ENCODE peak calls at places on chromosomes 5 and 9, in seven cellular contexts. One of them, this sample, is unnamed.

GRCh38 chr5:66425842-66426241 is 170.4 kb upstream of the MAST4 start:
- ATAC-seq in activated naive CD8-positive, alpha-beta T cell treated with anti-CD3 and anti-CD28 coated beads, Interleukin-2, amount 50 U/mL, for 24 hours: no peak
- ATAC-seq in activated CD8-positive, alpha-beta T cell treated with anti-CD3 and anti-CD28 coated beads, Interleukin-2, amount 10 ng/mL, durations not matched to agents 7 days and 5 days: no peak
- ATAC-seq in natural killer cell: no peak
- ATAC-seq in stimulated activated naive B cell treated with anti-CD40 and anti-IgM and Interleukin-4, amounts not matched to agents 10 μg/mL and 1 μg/mL and 100 μg/mL, for 72 hours: no peak
- ATAC-seq in pancreas: no peak
- ATAC-seq in activated CD4-positive, CD25-positive, alpha-beta regulatory T cell treated with anti-CD3 and anti-CD28 coated beads, Interleukin-2, amount 50 U/mL, for 24 hours: no peak
- ATAC-seq in this sample: no peak

GRCh38 chr9:35521708-35522107 is 31.8 kb downstream of the RUSC2 start:
- ATAC-seq in activated naive CD8-positive, alpha-beta T cell treated with anti-CD3 and anti-CD28 coated beads, Interleukin-2, amount 50 U/mL, for 24 hours: no peak
- ATAC-seq in activated CD8-positive, alpha-beta T cell treated with anti-CD3 and anti-CD28 coated beads, Interleukin-2, amount 10 ng/mL, durations not matched to agents 7 days and 5 days: no peak
- ATAC-seq in natural killer cell: no peak
- ATAC-seq in stimulated activated naive B cell treated with anti-CD40 and anti-IgM and Interleukin-4, amounts not matched to agents 10 μg/mL and 1 μg/mL and 100 μg/mL, for 72 hours: no peak
- ATAC-seq in pancreas: no peak
- ATAC-seq in activated CD4-positive, CD25-positive, alpha-beta regulatory T cell treated with anti-CD3 and anti-CD28 coated beads, Interleukin-2, amount 50 U/mL, for 24 hours: no peak
- ATAC-seq in this sample: no peak

GRCh38 chr5:172571413-172571812 is 69.7 kb upstream of the NEURL1B start:
- ATAC-seq in activated naive CD8-positive, alpha-beta T cell treated with anti-CD3 and anti-CD28 coated beads, Interleukin-2, amount 50 U/mL, for 24 hours: no peak
- ATAC-seq in activated CD8-positive, alpha-beta T cell treated with anti-CD3 and anti-CD28 coated beads, Interleukin-2, amount 10 ng/mL, durations not matched to agents 7 days and 5 days: peak
- ATAC-seq in natural killer cell: no peak
- ATAC-seq in stimulated activated naive B cell treated with anti-CD40 and anti-IgM and Interleukin-4, amounts not matched to agents 10 μg/mL and 1 μg/mL and 100 μg/mL, for 72 hours: peak
- ATAC-seq in pancreas: no peak
- ATAC-seq in activated CD4-positive, CD25-positive, alpha-beta regulatory T cell treated with anti-CD3 and anti-CD28 coated beads, Interleukin-2, amount 50 U/mL, for 24 hours: no peak
- ATAC-seq in this sample: no peak

GRCh38 chr5:142087920-142088679 is 20.5 kb upstream of the NDFIP1 start:
- ATAC-seq in activated naive CD8-positive, alpha-beta T cell treated with anti-CD3 and anti-CD28 coated beads, Interleukin-2, amount 50 U/mL, for 24 hours: peak
- ATAC-seq in activated CD8-positive, alpha-beta T cell treated with anti-CD3 and anti-CD28 coated beads, Interleukin-2, amount 10 ng/mL, durations not matched to agents 7 days and 5 days: no peak
- ATAC-seq in natural killer cell: no peak
- ATAC-seq in stimulated activated naive B cell treated with anti-CD40 and anti-IgM and Interleukin-4, amounts not matched to agents 10 μg/mL and 1 μg/mL and 100 μg/mL, for 72 hours: no peak
- ATAC-seq in pancreas: no peak
- ATAC-seq in activated CD4-positive, CD25-positive, alpha-beta regulatory T cell treated with anti-CD3 and anti-CD28 coated beads, Interleukin-2, amount 50 U/mL, for 24 hours: peak
- ATAC-seq in this sample: peak

GRCh38 chr9:114233806-114234205 is 78.5 kb downstream of the COL27A1 start:
- ATAC-seq in activated naive CD8-positive, alpha-beta T cell treated with anti-CD3 and anti-CD28 coated beads, Interleukin-2, amount 50 U/mL, for 24 hours: no peak
- ATAC-seq in activated CD8-positive, alpha-beta T cell treated with anti-CD3 and anti-CD28 coated beads, Interleukin-2, amount 10 ng/mL, durations not matched to agents 7 days and 5 days: no peak
- ATAC-seq in natural killer cell: no peak
- ATAC-seq in stimulated activated naive B cell treated with anti-CD40 and anti-IgM and Interleukin-4, amounts not matched to agents 10 μg/mL and 1 μg/mL and 100 μg/mL, for 72 hours: no peak
- ATAC-seq in pancreas: peak
- ATAC-seq in activated CD4-positive, CD25-positive, alpha-beta regulatory T cell treated with anti-CD3 and anti-CD28 coated beads, Interleukin-2, amount 50 U/mL, for 24 hours: no peak
- ATAC-seq in this sample: no peak

GRCh38 chr9:122393284-122393983 is 22.6 kb downstream of the PTGS1 start:
- ATAC-seq in activated naive CD8-positive, alpha-beta T cell treated with anti-CD3 and anti-CD28 coated beads, Interleukin-2, amount 50 U/mL, for 24 hours: peak
- ATAC-seq in activated CD8-positive, alpha-beta T cell treated with anti-CD3 and anti-CD28 coated beads, Interleukin-2, amount 10 ng/mL, durations not matched to agents 7 days and 5 days: no peak
- ATAC-seq in natural killer cell: no peak
- ATAC-seq in stimulated activated naive B cell treated with anti-CD40 and anti-IgM and Interleukin-4, amounts not matched to agents 10 μg/mL and 1 μg/mL and 100 μg/mL, for 72 hours: no peak
- ATAC-seq in pancreas: no peak
- ATAC-seq in activated CD4-positive, CD25-positive, alpha-beta regulatory T cell treated with anti-CD3 and anti-CD28 coated beads, Interleukin-2, amount 50 U/mL, for 24 hours: no peak
- ATAC-seq in this sample: no peak

GRCh38 chr9:33143241-33143642 is 23.9 kb downstream of the B4GALT1 start:
- ATAC-seq in activated naive CD8-positive, alpha-beta T cell treated with anti-CD3 and anti-CD28 coated beads, Interleukin-2, amount 50 U/mL, for 24 hours: peak
- ATAC-seq in activated CD8-positive, alpha-beta T cell treated with anti-CD3 and anti-CD28 coated beads, Interleukin-2, amount 10 ng/mL, durations not matched to agents 7 days and 5 days: peak
- ATAC-seq in natural killer cell: peak
- ATAC-seq in stimulated activated naive B cell treated with anti-CD40 and anti-IgM and Interleukin-4, amounts not matched to agents 10 μg/mL and 1 μg/mL and 100 μg/mL, for 72 hours: peak
- ATAC-seq in pancreas: no peak
- ATAC-seq in activated CD4-positive, CD25-positive, alpha-beta regulatory T cell treated with anti-CD3 and anti-CD28 coated beads, Interleukin-2, amount 50 U/mL, for 24 hours: no peak
- ATAC-seq in this sample: peak

GRCh38 chr5:172870261-172870806 is 36.3 kb downstream of the ERGIC1 start:
- ATAC-seq in activated naive CD8-positive, alpha-beta T cell treated with anti-CD3 and anti-CD28 coated beads, Interleukin-2, amount 50 U/mL, for 24 hours: no peak
- ATAC-seq in activated CD8-positive, alpha-beta T cell treated with anti-CD3 and anti-CD28 coated beads, Interleukin-2, amount 10 ng/mL, durations not matched to agents 7 days and 5 days: no peak
- ATAC-seq in natural killer cell: no peak
- ATAC-seq in stimulated activated naive B cell treated with anti-CD40 and anti-IgM and Interleukin-4, amounts not matched to agents 10 μg/mL and 1 μg/mL and 100 μg/mL, for 72 hours: peak
- ATAC-seq in pancreas: peak
- ATAC-seq in activated CD4-positive, CD25-positive, alpha-beta regulatory T cell treated with anti-CD3 and anti-CD28 coated beads, Interleukin-2, amount 50 U/mL, for 24 hours: no peak
- ATAC-seq in this sample: peak

GRCh38 chr9:6198251-6198650 is 17.4 kb upstream of the IL33 start:
- ATAC-seq in activated naive CD8-positive, alpha-beta T cell treated with anti-CD3 and anti-CD28 coated beads, Interleukin-2, amount 50 U/mL, for 24 hours: no peak
- ATAC-seq in activated CD8-positive, alpha-beta T cell treated with anti-CD3 and anti-CD28 coated beads, Interleukin-2, amount 10 ng/mL, durations not matched to agents 7 days and 5 days: no peak
- ATAC-seq in natural killer cell: no peak
- ATAC-seq in stimulated activated naive B cell treated with anti-CD40 and anti-IgM and Interleukin-4, amounts not matched to agents 10 μg/mL and 1 μg/mL and 100 μg/mL, for 72 hours: no peak
- ATAC-seq in pancreas: no peak
- ATAC-seq in activated CD4-positive, CD25-positive, alpha-beta regulatory T cell treated with anti-CD3 and anti-CD28 coated beads, Interleukin-2, amount 50 U/mL, for 24 hours: no peak
- ATAC-seq in this sample: no peak

GRCh38 chr9:88781500-88782391 is 209.5 kb upstream of the S1PR3 start:
- ATAC-seq in activated naive CD8-positive, alpha-beta T cell treated with anti-CD3 and anti-CD28 coated beads, Interleukin-2, amount 50 U/mL, for 24 hours: no peak
- ATAC-seq in activated CD8-positive, alpha-beta T cell treated with anti-CD3 and anti-CD28 coated beads, Interleukin-2, amount 10 ng/mL, durations not matched to agents 7 days and 5 days: no peak
- ATAC-seq in natural killer cell: no peak
- ATAC-seq in stimulated activated naive B cell treated with anti-CD40 and anti-IgM and Interleukin-4, amounts not matched to agents 10 μg/mL and 1 μg/mL and 100 μg/mL, for 72 hours: no peak
- ATAC-seq in pancreas: peak
- ATAC-seq in activated CD4-positive, CD25-positive, alpha-beta regulatory T cell treated with anti-CD3 and anti-CD28 coated beads, Interleukin-2, amount 50 U/mL, for 24 hours: no peak
- ATAC-seq in this sample: no peak

GRCh38 chr5:102628449-102629175 is 126.5 kb upstream of the PAM start:
- ATAC-seq in activated naive CD8-positive, alpha-beta T cell treated with anti-CD3 and anti-CD28 coated beads, Interleukin-2, amount 50 U/mL, for 24 hours: peak
- ATAC-seq in activated CD8-positive, alpha-beta T cell treated with anti-CD3 and anti-CD28 coated beads, Interleukin-2, amount 10 ng/mL, durations not matched to agents 7 days and 5 days: no peak
- ATAC-seq in natural killer cell: no peak
- ATAC-seq in stimulated activated naive B cell treated with anti-CD40 and anti-IgM and Interleukin-4, amounts not matched to agents 10 μg/mL and 1 μg/mL and 100 μg/mL, for 72 hours: peak
- ATAC-seq in pancreas: no peak
- ATAC-seq in activated CD4-positive, CD25-positive, alpha-beta regulatory T cell treated with anti-CD3 and anti-CD28 coated beads, Interleukin-2, amount 50 U/mL, for 24 hours: no peak
- ATAC-seq in this sample: peak

GRCh38 chr5:123549256-123549904 is 37.4 kb downstream of the CSNK1G3 start:
- ATAC-seq in activated naive CD8-positive, alpha-beta T cell treated with anti-CD3 and anti-CD28 coated beads, Interleukin-2, amount 50 U/mL, for 24 hours: peak
- ATAC-seq in activated CD8-positive, alpha-beta T cell treated with anti-CD3 and anti-CD28 coated beads, Interleukin-2, amount 10 ng/mL, durations not matched to agents 7 days and 5 days: peak
- ATAC-seq in natural killer cell: peak
- ATAC-seq in stimulated activated naive B cell treated with anti-CD40 and anti-IgM and Interleukin-4, amounts not matched to agents 10 μg/mL and 1 μg/mL and 100 μg/mL, for 72 hours: peak
- ATAC-seq in pancreas: peak
- ATAC-seq in activated CD4-positive, CD25-positive, alpha-beta regulatory T cell treated with anti-CD3 and anti-CD28 coated beads, Interleukin-2, amount 50 U/mL, for 24 hours: peak
- ATAC-seq in this sample: peak

GRCh38 chr5:75547826-75548225 is 36.1 kb downstream of the POLK start:
- ATAC-seq in activated naive CD8-positive, alpha-beta T cell treated with anti-CD3 and anti-CD28 coated beads, Interleukin-2, amount 50 U/mL, for 24 hours: no peak
- ATAC-seq in activated CD8-positive, alpha-beta T cell treated with anti-CD3 and anti-CD28 coated beads, Interleukin-2, amount 10 ng/mL, durations not matched to agents 7 days and 5 days: no peak
- ATAC-seq in natural killer cell: no peak
- ATAC-seq in stimulated activated naive B cell treated with anti-CD40 and anti-IgM and Interleukin-4, amounts not matched to agents 10 μg/mL and 1 μg/mL and 100 μg/mL, for 72 hours: no peak
- ATAC-seq in pancreas: no peak
- ATAC-seq in activated CD4-positive, CD25-positive, alpha-beta regulatory T cell treated with anti-CD3 and anti-CD28 coated beads, Interleukin-2, amount 50 U/mL, for 24 hours: no peak
- ATAC-seq in this sample: no peak

GRCh38 chr5:62281411-62281810 is 24.6 kb upstream of the KIF2A start:
- ATAC-seq in activated naive CD8-positive, alpha-beta T cell treated with anti-CD3 and anti-CD28 coated beads, Interleukin-2, amount 50 U/mL, for 24 hours: no peak
- ATAC-seq in activated CD8-positive, alpha-beta T cell treated with anti-CD3 and anti-CD28 coated beads, Interleukin-2, amount 10 ng/mL, durations not matched to agents 7 days and 5 days: no peak
- ATAC-seq in natural killer cell: no peak
- ATAC-seq in stimulated activated naive B cell treated with anti-CD40 and anti-IgM and Interleukin-4, amounts not matched to agents 10 μg/mL and 1 μg/mL and 100 μg/mL, for 72 hours: no peak
- ATAC-seq in pancreas: no peak
- ATAC-seq in activated CD4-positive, CD25-positive, alpha-beta regulatory T cell treated with anti-CD3 and anti-CD28 coated beads, Interleukin-2, amount 50 U/mL, for 24 hours: no peak
- ATAC-seq in this sample: no peak

GRCh38 chr5:140228364-140228837 is 53.4 kb downstream of the CYSTM1 start:
- ATAC-seq in activated naive CD8-positive, alpha-beta T cell treated with anti-CD3 and anti-CD28 coated beads, Interleukin-2, amount 50 U/mL, for 24 hours: no peak
- ATAC-seq in activated CD8-positive, alpha-beta T cell treated with anti-CD3 and anti-CD28 coated beads, Interleukin-2, amount 10 ng/mL, durations not matched to agents 7 days and 5 days: no peak
- ATAC-seq in natural killer cell: no peak
- ATAC-seq in stimulated activated naive B cell treated with anti-CD40 and anti-IgM and Interleukin-4, amounts not matched to agents 10 μg/mL and 1 μg/mL and 100 μg/mL, for 72 hours: no peak
- ATAC-seq in pancreas: peak
- ATAC-seq in activated CD4-positive, CD25-positive, alpha-beta regulatory T cell treated with anti-CD3 and anti-CD28 coated beads, Interleukin-2, amount 50 U/mL, for 24 hours: no peak
- ATAC-seq in this sample: no peak

GRCh38 chr9:99357575-99357974 is 135.5 kb downstream of the SEC61B start:
- ATAC-seq in activated naive CD8-positive, alpha-beta T cell treated with anti-CD3 and anti-CD28 coated beads, Interleukin-2, amount 50 U/mL, for 24 hours: peak
- ATAC-seq in activated CD8-positive, alpha-beta T cell treated with anti-CD3 and anti-CD28 coated beads, Interleukin-2, amount 10 ng/mL, durations not matched to agents 7 days and 5 days: no peak
- ATAC-seq in natural killer cell: no peak
- ATAC-seq in stimulated activated naive B cell treated with anti-CD40 and anti-IgM and Interleukin-4, amounts not matched to agents 10 μg/mL and 1 μg/mL and 100 μg/mL, for 72 hours: peak
- ATAC-seq in pancreas: no peak
- ATAC-seq in activated CD4-positive, CD25-positive, alpha-beta regulatory T cell treated with anti-CD3 and anti-CD28 coated beads, Interleukin-2, amount 50 U/mL, for 24 hours: no peak
- ATAC-seq in this sample: peak

GRCh38 chr9:113857875-113858274 is 18.2 kb upstream of the ZNF618 start:
- ATAC-seq in activated naive CD8-positive, alpha-beta T cell treated with anti-CD3 and anti-CD28 coated beads, Interleukin-2, amount 50 U/mL, for 24 hours: peak
- ATAC-seq in activated CD8-positive, alpha-beta T cell treated with anti-CD3 and anti-CD28 coated beads, Interleukin-2, amount 10 ng/mL, durations not matched to agents 7 days and 5 days: no peak
- ATAC-seq in natural killer cell: no peak
- ATAC-seq in stimulated activated naive B cell treated with anti-CD40 and anti-IgM and Interleukin-4, amounts not matched to agents 10 μg/mL and 1 μg/mL and 100 μg/mL, for 72 hours: peak
- ATAC-seq in pancreas: peak
- ATAC-seq in activated CD4-positive, CD25-positive, alpha-beta regulatory T cell treated with anti-CD3 and anti-CD28 coated beads, Interleukin-2, amount 50 U/mL, for 24 hours: no peak
- ATAC-seq in this sample: peak

GRCh38 chr5:108661590-108662219 is 86.0 kb upstream of the FER start:
- ATAC-seq in activated naive CD8-positive, alpha-beta T cell treated with anti-CD3 and anti-CD28 coated beads, Interleukin-2, amount 50 U/mL, for 24 hours: no peak
- ATAC-seq in activated CD8-positive, alpha-beta T cell treated with anti-CD3 and anti-CD28 coated beads, Interleukin-2, amount 10 ng/mL, durations not matched to agents 7 days and 5 days: no peak
- ATAC-seq in natural killer cell: no peak
- ATAC-seq in stimulated activated naive B cell treated with anti-CD40 and anti-IgM and Interleukin-4, amounts not matched to agents 10 μg/mL and 1 μg/mL and 100 μg/mL, for 72 hours: no peak
- ATAC-seq in pancreas: peak
- ATAC-seq in activated CD4-positive, CD25-positive, alpha-beta regulatory T cell treated with anti-CD3 and anti-CD28 coated beads, Interleukin-2, amount 50 U/mL, for 24 hours: no peak
- ATAC-seq in this sample: no peak

GRCh38 chr9:89168901-89169813 is 9.5 kb downstream of the SHC3 start:
- ATAC-seq in activated naive CD8-positive, alpha-beta T cell treated with anti-CD3 and anti-CD28 coated beads, Interleukin-2, amount 50 U/mL, for 24 hours: no peak
- ATAC-seq in activated CD8-positive, alpha-beta T cell treated with anti-CD3 and anti-CD28 coated beads, Interleukin-2, amount 10 ng/mL, durations not matched to agents 7 days and 5 days: no peak
- ATAC-seq in natural killer cell: no peak
- ATAC-seq in stimulated activated naive B cell treated with anti-CD40 and anti-IgM and Interleukin-4, amounts not matched to agents 10 μg/mL and 1 μg/mL and 100 μg/mL, for 72 hours: no peak
- ATAC-seq in pancreas: no peak
- ATAC-seq in activated CD4-positive, CD25-positive, alpha-beta regulatory T cell treated with anti-CD3 and anti-CD28 coated beads, Interleukin-2, amount 50 U/mL, for 24 hours: no peak
- ATAC-seq in this sample: no peak

GRCh38 chr9:87089963-87090362 is 142.7 kb upstream of the GAS1 start:
- ATAC-seq in activated naive CD8-positive, alpha-beta T cell treated with anti-CD3 and anti-CD28 coated beads, Interleukin-2, amount 50 U/mL, for 24 hours: no peak
- ATAC-seq in activated CD8-positive, alpha-beta T cell treated with anti-CD3 and anti-CD28 coated beads, Interleukin-2, amount 10 ng/mL, durations not matched to agents 7 days and 5 days: no peak
- ATAC-seq in natural killer cell: no peak
- ATAC-seq in stimulated activated naive B cell treated with anti-CD40 and anti-IgM and Interleukin-4, amounts not matched to agents 10 μg/mL and 1 μg/mL and 100 μg/mL, for 72 hours: no peak
- ATAC-seq in pancreas: no peak
- ATAC-seq in activated CD4-positive, CD25-positive, alpha-beta regulatory T cell treated with anti-CD3 and anti-CD28 coated beads, Interleukin-2, amount 50 U/mL, for 24 hours: no peak
- ATAC-seq in this sample: no peak

GRCh38 chr5:77077821-77078176 is 9.3 kb downstream of the ZBED3 start:
- ATAC-seq in activated naive CD8-positive, alpha-beta T cell treated with anti-CD3 and anti-CD28 coated beads, Interleukin-2, amount 50 U/mL, for 24 hours: no peak
- ATAC-seq in activated CD8-positive, alpha-beta T cell treated with anti-CD3 and anti-CD28 coated beads, Interleukin-2, amount 10 ng/mL, durations not matched to agents 7 days and 5 days: no peak
- ATAC-seq in natural killer cell: no peak
- ATAC-seq in stimulated activated naive B cell treated with anti-CD40 and anti-IgM and Interleukin-4, amounts not matched to agents 10 μg/mL and 1 μg/mL and 100 μg/mL, for 72 hours: no peak
- ATAC-seq in pancreas: no peak
- ATAC-seq in activated CD4-positive, CD25-positive, alpha-beta regulatory T cell treated with anti-CD3 and anti-CD28 coated beads, Interleukin-2, amount 50 U/mL, for 24 hours: no peak
- ATAC-seq in this sample: no peak

GRCh38 chr5:39370555-39371366 is 6.5 kb upstream of the C9 start:
- ATAC-seq in activated naive CD8-positive, alpha-beta T cell treated with anti-CD3 and anti-CD28 coated beads, Interleukin-2, amount 50 U/mL, for 24 hours: no peak
- ATAC-seq in activated CD8-positive, alpha-beta T cell treated with anti-CD3 and anti-CD28 coated beads, Interleukin-2, amount 10 ng/mL, durations not matched to agents 7 days and 5 days: no peak
- ATAC-seq in natural killer cell: no peak
- ATAC-seq in stimulated activated naive B cell treated with anti-CD40 and anti-IgM and Interleukin-4, amounts not matched to agents 10 μg/mL and 1 μg/mL and 100 μg/mL, for 72 hours: no peak
- ATAC-seq in pancreas: peak
- ATAC-seq in activated CD4-positive, CD25-positive, alpha-beta regulatory T cell treated with anti-CD3 and anti-CD28 coated beads, Interleukin-2, amount 50 U/mL, for 24 hours: no peak
- ATAC-seq in this sample: no peak

GRCh38 chr9:98081477-98082219 is 25.1 kb downstream of the NANS start:
- ATAC-seq in activated naive CD8-positive, alpha-beta T cell treated with anti-CD3 and anti-CD28 coated beads, Interleukin-2, amount 50 U/mL, for 24 hours: peak
- ATAC-seq in activated CD8-positive, alpha-beta T cell treated with anti-CD3 and anti-CD28 coated beads, Interleukin-2, amount 10 ng/mL, durations not matched to agents 7 days and 5 days: peak
- ATAC-seq in natural killer cell: no peak
- ATAC-seq in stimulated activated naive B cell treated with anti-CD40 and anti-IgM and Interleukin-4, amounts not matched to agents 10 μg/mL and 1 μg/mL and 100 μg/mL, for 72 hours: peak
- ATAC-seq in pancreas: peak
- ATAC-seq in activated CD4-positive, CD25-positive, alpha-beta regulatory T cell treated with anti-CD3 and anti-CD28 coated beads, Interleukin-2, amount 50 U/mL, for 24 hours: peak
- ATAC-seq in this sample: no peak

GRCh38 chr9:119177141-119177540 is 192.1 kb downstream of the BRINP1 start:
- ATAC-seq in activated naive CD8-positive, alpha-beta T cell treated with anti-CD3 and anti-CD28 coated beads, Interleukin-2, amount 50 U/mL, for 24 hours: no peak
- ATAC-seq in activated CD8-positive, alpha-beta T cell treated with anti-CD3 and anti-CD28 coated beads, Interleukin-2, amount 10 ng/mL, durations not matched to agents 7 days and 5 days: no peak
- ATAC-seq in natural killer cell: no peak
- ATAC-seq in stimulated activated naive B cell treated with anti-CD40 and anti-IgM and Interleukin-4, amounts not matched to agents 10 μg/mL and 1 μg/mL and 100 μg/mL, for 72 hours: no peak
- ATAC-seq in pancreas: no peak
- ATAC-seq in activated CD4-positive, CD25-positive, alpha-beta regulatory T cell treated with anti-CD3 and anti-CD28 coated beads, Interleukin-2, amount 50 U/mL, for 24 hours: no peak
- ATAC-seq in this sample: no peak

GRCh38 chr5:151320481-151320880 is 16.9 kb upstream of the SLC36A3 start:
- ATAC-seq in activated naive CD8-positive, alpha-beta T cell treated with anti-CD3 and anti-CD28 coated beads, Interleukin-2, amount 50 U/mL, for 24 hours: no peak
- ATAC-seq in activated CD8-positive, alpha-beta T cell treated with anti-CD3 and anti-CD28 coated beads, Interleukin-2, amount 10 ng/mL, durations not matched to agents 7 days and 5 days: no peak
- ATAC-seq in natural killer cell: no peak
- ATAC-seq in stimulated activated naive B cell treated with anti-CD40 and anti-IgM and Interleukin-4, amounts not matched to agents 10 μg/mL and 1 μg/mL and 100 μg/mL, for 72 hours: no peak
- ATAC-seq in pancreas: no peak
- ATAC-seq in activated CD4-positive, CD25-positive, alpha-beta regulatory T cell treated with anti-CD3 and anti-CD28 coated beads, Interleukin-2, amount 50 U/mL, for 24 hours: no peak
- ATAC-seq in this sample: no peak

This sample was measured in stimulated activated memory B cell treated with anti-CD40 and anti-IgM and Interleukin-4, amounts not matched to agents 10 μg/mL and 1 μg/mL and 100 μg/mL, for 72 hours.